ENCODE peak calls at places on chromosomes 4 and X, in seven cellular contexts. Y is suprapubic skin, Z is K562, O is mucosa of descending colon, M is HAP-1, W is fibroblast of lung, B is HCT116. T is an unnamed sample.

GRCh38 chr4:128553665-128554515 is 255.6 kb upstream of the JADE1 start:
- DNase-seq in Y (no peak), Z (no peak), O (no peak), M (no peak), W (peak; percentile 24), B (no peak), T (no peak)

GRCh38 chr4:133969202-133969873 is 232.3 kb downstream of the PABPC4L start:
- DNase-seq in Y (no peak), Z (no peak), O (no peak), M (peak; percentile 76), W (peak; percentile 80), B (no peak), T (no peak)

GRCh38 chr4:186684889-186685309 is 38.8 kb downstream of the FAT1 start:
- DNase-seq in Y (no peak), Z (no peak), O (no peak), M (no peak), W (peak; percentile 24), B (no peak), T (no peak)

GRCh38 chr4:94714360-94714759 is 43.4 kb upstream of the BMPR1B start:
- DNase-seq in Y (no peak), Z (no peak), O (no peak), M (no peak), W (peak; percentile 41), B (no peak), T (no peak)

GRCh38 chr4:40395908-40396806 is 61.0 kb downstream of the CHRNA9 start:
- DNase-seq in Y (no peak), Z (no peak), O (peak; percentile 40), M (no peak), W (peak; percentile 17), B (no peak), T (no peak)

GRCh38 chr4:64784125-64784524 is 374.9 kb upstream of the TECRL start:
- DNase-seq in Y (no peak), Z (no peak), O (no peak), M (no peak), W (peak; percentile 97), B (no peak), T (no peak)

GRCh38 chr4:41426523-41426922 is 111.4 kb upstream of the LIMCH1 start:
- DNase-seq in Y (no peak), Z (no peak), O (no peak), M (no peak), W (no peak), B (no peak), T (no peak)

GRCh38 chr4:6199344-6199921 is 916 bp downstream of the JAKMIP1 start:
- DNase-seq in Y (peak; percentile 55), Z (no peak), O (no peak), M (no peak), W (no peak), B (no peak), T (no peak)

GRCh38 chr4:85929926-85930325 is 429.9 kb downstream of the MAPK10 start:
- DNase-seq in Y (no peak), Z (no peak), O (peak; percentile 67), M (peak; percentile 47), W (no peak), B (no peak), T (no peak)

GRCh38 chr4:86921608-86922252 is 13.1 kb upstream of the AFF1 start:
- DNase-seq in Y (no peak), Z (no peak), O (no peak), M (no peak), W (no peak), B (no peak), T (no peak)

GRCh38 chr4:153788419-153789276 is at the start of gene SFRP2:
- DNase-seq in Y (peak; percentile 84), Z (no peak), O (no peak), M (no peak), W (no peak), B (no peak), T (peak; percentile 81)

GRCh38 chr4:145216532-145216931 is 36.1 kb upstream of the OTUD4 start:
- DNase-seq in Y (no peak), Z (no peak), O (no peak), M (no peak), W (peak; percentile 28), B (peak; percentile 24), T (no peak)

GRCh38 chrX:103418811-103419210 is 42.5 kb downstream of the BEX3 start:
- DNase-seq in Y (no peak), Z (no peak), O (no peak), M (no peak), W (no peak), B (no peak), T (no peak)

GRCh38 chr4:143417679-143418403 is 81.2 kb downstream of the GAB1 start:
- DNase-seq in Y (no peak), Z (no peak), O (no peak), M (no peak), W (no peak), B (no peak), T (no peak)

GRCh38 chrX:149527705-149528104 is 13.1 kb upstream of the EOLA1 start:
- DNase-seq in Y (no peak), Z (peak; percentile 29), O (no peak), M (peak; percentile 27), W (no peak), B (no peak), T (no peak)

GRCh38 chr4:110475881-110476818 is at the start of gene ENPEP:
- DNase-seq in Y (no peak), Z (no peak), O (peak; percentile 40), M (no peak), W (peak; percentile 7), B (no peak), T (no peak)

GRCh38 chr4:13240066-13240465 is 244.1 kb downstream of the RAB28 start:
- DNase-seq in Y (no peak), Z (no peak), O (no peak), M (no peak), W (peak; percentile 93), B (no peak), T (no peak)

GRCh38 chrX:40853004-40853815 is 117.9 kb upstream of the MED14 start:
- DNase-seq in Y (no peak), Z (no peak), O (no peak), M (peak; percentile 63), W (no peak), B (no peak), T (peak; percentile 71)

GRCh38 chrX:69285401-69285871 is 120.2 kb upstream of the PJA1 start:
- DNase-seq in Y (no peak), Z (peak; percentile 8), O (peak; percentile 48), M (peak; percentile 74), W (no peak), B (no peak), T (no peak)

GRCh38 chr4:114312349-114312748 is 286.3 kb upstream of the UGT8 start:
- DNase-seq in Y (no peak), Z (no peak), O (no peak), M (no peak), W (no peak), B (no peak), T (no peak)

GRCh38 chr4:159435561-159436023 is 332.7 kb downstream of the RAPGEF2 start:
- DNase-seq in Y (no peak), Z (no peak), O (no peak), M (no peak), W (no peak), B (no peak), T (no peak)

GRCh38 chr4:4260185-4260751 is 12.2 kb upstream of the TMEM128 start:
- DNase-seq in Y (no peak), Z (no peak), O (no peak), M (no peak), W (peak; percentile 51), B (peak; percentile 74), T (no peak)

GRCh38 chrX:8306296-8306975 is 135.4 kb upstream of the VCX2 start:
- DNase-seq in Y (no peak), Z (no peak), O (no peak), M (no peak), W (peak; percentile 9), B (no peak), T (no peak)

GRCh38 chrX:110394653-110395052 is 36.0 kb downstream of the RTL9 start:
- DNase-seq in Y (no peak), Z (peak; percentile 27), O (no peak), M (no peak), W (peak; percentile 78), B (no peak), T (no peak)

GRCh38 chr4:119103263-119103662 is 32.4 kb upstream of the MYOZ2 start:
- DNase-seq in Y (no peak), Z (no peak), O (no peak), M (no peak), W (peak; percentile 100), B (peak; percentile 85), T (no peak)

GRCh38 chr4:53026233-53026632 is 164.1 kb downstream of the RASL11B start:
- DNase-seq in Y (no peak), Z (no peak), O (no peak), M (no peak), W (no peak), B (no peak), T (no peak)

GRCh38 chr4:1715002-1715761 is 3.1 kb upstream of the SLBP start:
- DNase-seq in Y (no peak), Z (no peak), O (no peak), M (no peak), W (no peak), B (no peak), T (no peak)

GRCh38 chr4:91904556-91904955 is 399.2 kb upstream of the GRID2 start:
- DNase-seq in Y (no peak), Z (no peak), O (no peak), M (no peak), W (no peak), B (no peak), T (peak; percentile 8)
- H3K4me3 ChIP-seq in Y (no peak overlapping the region), Z (no peak overlapping the region), O (no peak overlapping the region), M (no peak overlapping the region), W (no peak overlapping the region), B (no peak overlapping the region), T (no peak overlapping the region)

GRCh38 chr4:74175379-74175778 is 17.5 kb downstream of the MTHFD2L start:
- DNase-seq in Y (no peak), Z (no peak), O (no peak), M (no peak), W (no peak), B (no peak), T (no peak)
- H3K9me3 ChIP-seq in Y (no peaks in the 10 kb centered on the region), Z (no peaks in the 10 kb centered on the region), O (no peaks in the 10 kb centered on the region), M (no peaks in the 10 kb centered on the region), W (no peaks in the 10 kb centered on the region), B (no peaks in the 10 kb centered on the region), T (no peaks in the 10 kb centered on the region)

GRCh38 chrX:47540754-47541538 is 20.1 kb upstream of the ARAF start:
- DNase-seq in Y (no peak), Z (peak; percentile 63), O (peak; percentile 67), M (peak; percentile 90), W (peak; percentile 90), B (peak; percentile 78), T (peak; percentile 85)
- H3K4me3 ChIP-seq in Y (no peak overlapping the region), Z (no peak overlapping the region), O (no peak overlapping the region), M (no peak overlapping the region), W (no peak overlapping the region), B (peak overlapping the region; percentile 16), T (no peak overlapping the region)

DNA sequence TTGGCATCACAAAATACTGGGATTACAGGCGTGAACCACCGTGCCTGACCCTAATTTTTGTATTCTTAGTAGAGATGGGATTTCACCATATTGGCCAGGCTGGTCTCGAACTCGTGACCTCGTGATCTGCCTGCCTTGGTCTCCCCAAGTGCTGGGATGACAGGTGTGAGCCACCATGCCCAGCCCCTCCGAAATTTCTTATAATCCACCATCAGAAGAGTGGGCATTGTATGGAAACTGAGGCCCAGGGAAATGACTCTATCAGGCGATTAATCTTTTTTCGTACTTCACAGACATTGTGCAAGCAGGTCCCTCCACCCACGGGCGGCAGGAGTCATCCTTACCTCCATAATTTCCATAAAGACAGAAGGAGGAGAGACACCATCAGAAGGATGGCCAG is 16.0 kb downstream of the CRLF2 start:
- DNase-seq in Y (peak; percentile 28), Z (no peak), O (no peak), M (no peak), W (no peak), B (no peak), T (no peak)
- H3K9me3 ChIP-seq in Y (no peaks in the 10 kb centered on the region), Z (no peaks in the 10 kb centered on the region), O (no peaks in the 10 kb centered on the region), M (no peaks in the 10 kb centered on the region), W (no peaks in the 10 kb centered on the region), B (no peaks in the 10 kb centered on the region), T (no peaks in the 10 kb centered on the region)

T was measured in NT2/D1.